ENCODE peak calls at places on chromosomes 1 and 21, in ten cellular contexts. O is GF-D8, H is renal cortical epithelial cell, G is fibroblast of the aortic adventitia, E is AG08395, U is NCI-H2081, M is nucleus accumbens, Y is NAMALWA, V is fibroblast of lung, B is GM10248. N is an unnamed sample.

GRCh38 chr21:36325373-36326010 is 5.5 kb downstream of the MORC3 start:
- DNase-seq in O (no peak), H (peak), G (peak), E (no peak), U (no peak), M (no peak), Y (no peak), V (peak), B (no peak), N (no peak)

GRCh38 chr1:214332950-214333798 is 52.2 kb downstream of the SMYD2 start:
- DNase-seq in O (no peak), H (peak), G (peak), E (peak), U (no peak), M (peak), Y (peak), V (peak), B (peak), N (peak)

GRCh38 chr21:41593784-41594138 is 85.8 kb upstream of the TMPRSS2 start:
- DNase-seq in O (no peak), H (no peak), G (no peak), E (no peak), U (no peak), M (no peak), Y (no peak), V (no peak), B (no peak), N (peak)

GRCh38 chr1:90200637-90201235 is 205.8 kb downstream of the ZNF326 start:
- DNase-seq in O (no peak), H (no peak), G (no peak), E (no peak), U (no peak), M (no peak), Y (no peak), V (no peak), B (no peak), N (no peak)

GRCh38 chr1:26970810-26971209 is 10.5 kb upstream of the KDF1 start:
- DNase-seq in O (no peak), H (no peak), G (peak), E (no peak), U (no peak), M (no peak), Y (no peak), V (no peak), B (no peak), N (no peak)

GRCh38 chr21:28641731-28642130 is 350.9 kb downstream of the LTN1 start:
- DNase-seq in O (no peak), H (no peak), G (no peak), E (no peak), U (no peak), M (no peak), Y (no peak), V (no peak), B (no peak), N (no peak)

GRCh38 chr1:22452401-22452963 is 831 bp downstream of the ZBTB40 start:
- DNase-seq in O (peak), H (peak), G (peak), E (peak), U (peak), M (no peak), Y (peak), V (peak), B (no peak), N (no peak)

GRCh38 chr1:85494957-85495266 is 30.0 kb upstream of the DDAH1 start:
- DNase-seq in O (no peak), H (peak), G (peak), E (no peak), U (no peak), M (peak), Y (no peak), V (peak), B (no peak), N (no peak)

GRCh38 chr1:16458801-16459200 is 18.3 kb downstream of the NECAP2 start:
- DNase-seq in O (no peak), H (no peak), G (no peak), E (no peak), U (no peak), M (peak), Y (no peak), V (no peak), B (no peak), N (no peak)

N was measured in sciatic nerve.